ENCODE peak calls at places on chromosomes 2 and 18, in nine cellular contexts. E, P, Z, F, Y, Q, O, S and G are unnamed samples.

GRCh38 chr2:241461693-241462677 is 46.4 kb downstream of the STK25 start:
- DNase-seq in Z (no peak), Q (no peak), F (no peak), S (no peak), Y (no peak), E (peak), O (no peak), P (no peak), G (no peak)

GRCh38 chr2:74658516-74658915 is 4.5 kb downstream of the SEMA4F start:
- DNase-seq in Z (no peak), O (no peak), Y (no peak), S (no peak), P (no peak), Q (no peak), F (no peak), E (no peak), G (no peak)

GRCh38 chr2:58107803-58108710 is 61.5 kb downstream of the VRK2 start:
- DNase-seq in O (no peak), S (no peak), Y (no peak), E (no peak), F (no peak), Q (peak), P (no peak), Z (no peak), G (no peak)

GRCh38 chr18:77201508-77201907 is 48.1 kb upstream of the GALR1 start:
- DNase-seq in O (no peak), F (no peak), S (no peak), Z (no peak), Q (no peak), E (no peak), P (no peak), Y (no peak), G (no peak)

GRCh38 chr2:145777297-145777696 is 1257.4 kb upstream of the ZEB2 start:
- DNase-seq in F (no peak), Q (no peak), P (no peak), E (no peak), O (no peak), S (no peak), Y (no peak), Z (no peak), G (no peak)

GRCh38 chr2:220460257-220460985 is 833.0 kb downstream of the SLC4A3 start:
- DNase-seq in O (no peak), Q (peak), P (no peak), Y (no peak), F (no peak), E (no peak), S (no peak), Z (no peak), G (no peak)

GRCh38 chr2:60745761-60746160 is 10.3 kb upstream of the PAPOLG start:
- DNase-seq in O (no peak), Q (peak), P (no peak), S (no peak), F (no peak), Y (peak), Z (no peak), E (no peak), G (no peak)

GRCh38 chr2:241519669-241520068 is 11.3 kb upstream of the STK25 start:
- DNase-seq in Q (no peak), O (no peak), Y (no peak), S (no peak), Z (no peak), P (no peak), E (no peak), F (no peak), G (no peak)

GRCh38 chr2:84631047-84631446 is 114.7 kb downstream of the DNAH6 start:
- DNase-seq in O (no peak), Z (peak), S (no peak), F (no peak), E (no peak), Y (no peak), P (no peak), Q (peak), G (no peak)

GRCh38 chr18:59878644-59879043 is 21.2 kb upstream of the PMAIP1 start:
- DNase-seq in P (no peak), Q (no peak), Y (no peak), E (no peak), Z (no peak), O (no peak), F (no peak), S (no peak), G (no peak)

GRCh38 chr2:54103454-54104314 is 11.7 kb upstream of the ACYP2 start:
- DNase-seq in Z (no peak), O (peak), F (no peak), Y (peak), P (peak), S (peak), Q (peak), E (peak), G (no peak)

GRCh38 chr18:6917082-6917481 is 187.6 kb downstream of the ARHGAP28 start:
- DNase-seq in Y (no peak), E (no peak), Q (no peak), P (no peak), F (no peak), O (no peak), Z (no peak), S (no peak), G (no peak)

GRCh38 chr2:169038338-169038757 is 7.2 kb upstream of the ABCB11 start:
- DNase-seq in P (peak), Z (peak), O (no peak), S (no peak), E (no peak), Q (peak), Y (no peak), F (no peak), G (no peak)

GRCh38 chr2:127551221-127551930 is 15.9 kb downstream of the MYO7B start:
- DNase-seq in F (no peak), O (no peak), E (no peak), P (no peak), Y (no peak), Z (no peak), S (no peak), Q (no peak), G (no peak)

GRCh38 chr2:85288244-85288725 is 39.5 kb downstream of the TGOLN2 start:
- DNase-seq in P (no peak), Z (no peak), E (peak), Y (no peak), S (no peak), F (no peak), O (no peak), Q (no peak), G (no peak)

GRCh38 chr2:27888790-27889189 is 1.4 kb downstream of the RBKS start:
- DNase-seq in S (no peak), Z (no peak), P (no peak), E (no peak), O (no peak), Y (no peak), F (no peak), Q (no peak), G (no peak)

GRCh38 chr18:49747876-49748275 is 65.5 kb downstream of the ACAA2 start:
- DNase-seq in E (no peak), Z (no peak), O (no peak), S (no peak), P (no peak), F (no peak), Y (no peak), Q (no peak), G (no peak)

GRCh38 chr2:128769457-128770142 is 450.9 kb upstream of the HS6ST1 start:
- DNase-seq in Q (no peak), Z (no peak), F (no peak), S (no peak), P (no peak), E (no peak), Y (no peak), O (no peak), G (no peak)

GRCh38 chr2:191629001-191629453 is 48.9 kb upstream of the NABP1 start:
- DNase-seq in F (no peak), O (no peak), Z (no peak), Q (no peak), P (no peak), E (no peak), Y (no peak), S (no peak), G (no peak)

GRCh38 chr2:113965644-113966043 is 75.8 kb downstream of the ACTR3 start:
- DNase-seq in O (no peak), Q (peak), Y (peak), P (no peak), Z (peak), E (no peak), F (no peak), S (no peak), G (no peak)
- TF ChIP-seq CTCF in O (peak), Q (peak), Y (peak), P (peak), Z (peak), E (no peak), F (no peak), S (peak), G (no peak)

GRCh38 chr2:98576666-98577312 is 31.5 kb downstream of the COA5 start:
- DNase-seq in P (no peak), Q (no peak), F (no peak), O (no peak), Y (no peak), S (no peak), E (no peak), Z (no peak), G (no peak)

GRCh38 chr2:98580656-98581284 is 27.5 kb downstream of the COA5 start:
- DNase-seq in Y (no peak), F (no peak), Q (no peak), P (no peak), Z (no peak), O (no peak), S (no peak), E (no peak), G (no peak)

GRCh38 chr2:98579926-98580325 is 28.4 kb downstream of the COA5 start:
- DNase-seq in Y (no peak), Q (no peak), E (no peak), S (no peak), Z (no peak), P (no peak), F (no peak), O (no peak), G (no peak)

GRCh38 chr2:98578231-98578630 is 30.1 kb downstream of the COA5 start:
- DNase-seq in F (no peak), P (no peak), O (no peak), S (no peak), E (no peak), Q (no peak), Z (no peak), Y (no peak), G (no peak)

GRCh38 chr2:98577313-98577712 is 31.0 kb downstream of the COA5 start:
- DNase-seq in Q (peak), P (no peak), F (no peak), O (no peak), Y (no peak), E (no peak), S (no peak), Z (no peak), G (no peak)
- TF ChIP-seq CTCF in Q (peak), P (no peak), F (no peak), O (peak), Y (no peak), E (no peak), S (no peak), Z (no peak), G (no peak)

DNA sequence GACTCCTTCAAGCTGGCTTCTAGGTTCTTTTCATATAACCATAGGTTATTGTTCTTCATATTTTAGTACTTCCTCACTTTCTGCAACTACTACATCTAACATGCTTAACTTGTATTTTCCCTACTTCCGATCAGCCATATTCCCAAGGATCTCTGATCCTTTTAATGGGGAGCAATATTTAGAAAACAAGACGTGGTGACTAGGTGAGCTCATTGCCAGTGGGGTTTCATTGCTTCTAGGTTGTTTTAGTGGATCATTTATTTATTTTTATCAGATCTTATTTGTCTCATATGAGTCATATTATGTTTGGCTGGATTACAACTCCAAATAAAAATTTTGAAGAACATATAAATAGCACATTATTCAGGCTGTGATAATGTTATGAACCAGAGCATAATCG is 480.9 kb upstream of the TMEFF2 start:
- DNase-seq in S (no peak), Y (no peak), F (no peak), Q (no peak), P (no peak), E (no peak), O (no peak), Z (no peak), G (no peak)
- TF ChIP-seq CTCF in S (no peak), Y (no peak), F (no peak), Q (no peak), P (no peak), E (no peak), O (no peak), Z (no peak), G (no peak)

GRCh38 chr2:119751706-119752105 is 8.0 kb upstream of the PTPN4 start:
- DNase-seq in Q (no peak), P (no peak), S (no peak), Y (no peak), O (no peak), E (no peak), F (no peak), Z (no peak), G (no peak)

GRCh38 chr2:119756837-119757236 is 2.9 kb upstream of the PTPN4 start:
- DNase-seq in O (peak), S (peak), Z (no peak), Q (peak), Y (peak), E (peak), P (no peak), F (no peak), G (peak)

GRCh38 chr2:119753930-119754321 is 5.8 kb upstream of the PTPN4 start:
- DNase-seq in E (no peak), Z (no peak), Y (no peak), S (no peak), Q (peak), O (no peak), F (no peak), P (no peak), G (no peak)

GRCh38 chr2:119755906-119756305 is 3.8 kb upstream of the PTPN4 start:
- DNase-seq in O (no peak), Y (no peak), Z (no peak), P (no peak), F (no peak), Q (no peak), E (no peak), S (no peak), G (no peak)

GRCh38 chr2:119753041-119753929 is 6.4 kb upstream of the PTPN4 start:
- DNase-seq in Y (peak), O (no peak), S (no peak), P (no peak), Z (peak), F (no peak), E (no peak), Q (peak), G (no peak)
- TF ChIP-seq CTCF in Y (peak), O (peak), S (peak), P (peak), Z (peak), F (no peak), E (no peak), Q (peak), G (peak)

GRCh38 chr2:25895620-25896019 is 17.3 kb upstream of the ASXL2 start:
- DNase-seq in E (no peak), O (no peak), S (no peak), Q (no peak), Z (no peak), F (no peak), P (no peak), Y (no peak), G (no peak)

GRCh38 chr2:25894135-25894830 is 16.0 kb upstream of the ASXL2 start:
- DNase-seq in Y (no peak), Q (no peak), O (peak), E (peak), P (no peak), F (no peak), S (no peak), Z (no peak), G (no peak)

GRCh38 chr2:25887624-25888242 is 9.4 kb upstream of the ASXL2 start:
- DNase-seq in Q (peak), P (no peak), Y (no peak), E (no peak), Z (no peak), F (no peak), S (no peak), O (no peak), G (no peak)

GRCh38 chr2:25895046-25895445 is 16.8 kb upstream of the ASXL2 start:
- DNase-seq in P (no peak), S (no peak), Z (no peak), F (no peak), Q (no peak), O (no peak), Y (no peak), E (no peak), G (no peak)

GRCh38 chr2:25891672-25892071 is 13.4 kb upstream of the ASXL2 start:
- DNase-seq in Y (no peak), F (no peak), O (no peak), E (no peak), P (no peak), Q (no peak), Z (no peak), S (no peak), G (no peak)
- TF ChIP-seq CTCF in Y (no peak), F (no peak), O (no peak), E (no peak), P (no peak), Q (no peak), Z (no peak), S (no peak), G (no peak)

GRCh38 chr2:98405301-98405700 is 39.4 kb upstream of the INPP4A start:
- DNase-seq in E (no peak), P (no peak), Z (no peak), Y (no peak), F (no peak), Q (no peak), O (no peak), S (no peak), G (no peak)
- TF ChIP-seq CTCF in E (no peak), P (no peak), Z (no peak), Y (no peak), F (no peak), Q (no peak), O (no peak), S (no peak), G (no peak)

GRCh38 chr18:8480506-8481328 is 128.5 kb upstream of the RAB12 start:
- DNase-seq in Y (no peak), F (no peak), O (peak), S (no peak), P (no peak), Z (no peak), Q (peak), E (peak), G (no peak)
- TF ChIP-seq CTCF in Y (no peak), F (no peak), O (peak), S (peak), P (peak), Z (no peak), Q (peak), E (no peak), G (no peak)

DNA sequence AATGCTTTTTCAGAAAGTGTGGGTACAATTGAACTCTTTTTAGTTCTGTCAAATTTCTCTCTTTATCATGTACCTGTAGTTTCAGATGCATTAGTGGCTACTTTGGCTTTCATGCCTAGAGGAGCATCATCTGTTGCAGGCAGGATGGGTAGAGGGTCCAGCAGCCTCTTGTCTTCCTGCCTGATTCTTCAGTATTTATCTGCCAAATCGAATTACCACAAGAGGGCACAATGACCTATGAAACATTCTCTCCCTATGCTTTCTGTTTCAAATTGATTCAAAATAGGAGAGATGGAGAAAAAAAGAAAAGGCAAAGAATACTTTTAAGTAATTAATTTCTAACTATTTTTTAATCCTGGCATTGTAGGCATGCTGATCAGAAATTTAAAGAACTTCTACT is 477.2 kb downstream of the TRIB2 start:
- DNase-seq in S (no peak), F (no peak), Q (peak), O (no peak), Z (peak), E (no peak), P (peak), Y (no peak), G (no peak)
- TF ChIP-seq CTCF in S (no peak), F (no peak), Q (peak), O (peak), Z (no peak), E (no peak), P (peak), Y (peak), G (no peak)

GRCh38 chr2:37343537-37344434 is 644 bp upstream of the QPCT start:
- DNase-seq in F (no peak), S (no peak), P (no peak), E (no peak), Q (peak), Z (no peak), O (peak), Y (no peak), G (no peak)
- TF ChIP-seq CTCF in F (no peak), S (peak), P (peak), E (no peak), Q (peak), Z (no peak), O (peak), Y (no peak), G (no peak)